ENCODE peak calls at places on chromosomes 5 and 9, in six cellular contexts. One of them, this sample, is unnamed. For H3F3A, the result is how much of the 10 kb centered on the place peaks cover.

GRCh38 chr5:122906768-122907167 is 61.4 kb downstream of the SNX24 start:
- DNase-seq in GM23338: no peak
- DNase-seq in GM23248: peak
- DNase-seq in MM.1S: no peak
- DNase-seq in neural progenitor cell: no peak
- DNase-seq in PC-9: no peak
- DNase-seq in this sample: no peak

GRCh38 chr5:151162794-151163193 is 5.2 kb upstream of the ANXA6 start:
- DNase-seq in MM.1S: no peak
- DNase-seq in GM23338: no peak
- DNase-seq in GM23248: no peak
- DNase-seq in neural progenitor cell: no peak
- DNase-seq in PC-9: no peak
- DNase-seq in this sample: no peak

GRCh38 chr5:39240750-39241149 is 21.4 kb upstream of the FYB1 start:
- DNase-seq in neural progenitor cell: no peak
- DNase-seq in GM23248: no peak
- DNase-seq in MM.1S: no peak
- DNase-seq in PC-9: no peak
- DNase-seq in GM23338: no peak
- DNase-seq in this sample: no peak

GRCh38 chr5:77971965-77972544 is 195.9 kb upstream of the TBCA start:
- DNase-seq in MM.1S: no peak
- DNase-seq in neural progenitor cell: peak
- DNase-seq in PC-9: no peak
- DNase-seq in GM23338: no peak
- DNase-seq in GM23248: no peak
- DNase-seq in this sample: no peak

GRCh38 chr9:69946800-69947437 is 96.7 kb upstream of the MAMDC2 start:
- DNase-seq in neural progenitor cell: no peak
- DNase-seq in GM23338: no peak
- DNase-seq in MM.1S: no peak
- DNase-seq in GM23248: peak
- DNase-seq in PC-9: peak
- DNase-seq in this sample: peak

GRCh38 chr5:107254902-107255234 is 415.9 kb downstream of the EFNA5 start:
- DNase-seq in GM23338: no peak
- DNase-seq in GM23248: no peak
- DNase-seq in PC-9: no peak
- DNase-seq in MM.1S: no peak
- DNase-seq in neural progenitor cell: no peak
- DNase-seq in this sample: no peak

GRCh38 chr9:132506907-132507669 is 75.3 kb upstream of the BARHL1 start:
- DNase-seq in GM23338: no peak
- DNase-seq in PC-9: no peak
- DNase-seq in GM23248: no peak
- DNase-seq in neural progenitor cell: no peak
- DNase-seq in MM.1S: no peak
- DNase-seq in this sample: peak

GRCh38 chr9:116628706-116629105 is 58.4 kb upstream of the TRIM32 start:
- DNase-seq in MM.1S: no peak
- DNase-seq in GM23248: no peak
- DNase-seq in GM23338: no peak
- DNase-seq in neural progenitor cell: no peak
- DNase-seq in PC-9: no peak
- DNase-seq in this sample: no peak

DNA sequence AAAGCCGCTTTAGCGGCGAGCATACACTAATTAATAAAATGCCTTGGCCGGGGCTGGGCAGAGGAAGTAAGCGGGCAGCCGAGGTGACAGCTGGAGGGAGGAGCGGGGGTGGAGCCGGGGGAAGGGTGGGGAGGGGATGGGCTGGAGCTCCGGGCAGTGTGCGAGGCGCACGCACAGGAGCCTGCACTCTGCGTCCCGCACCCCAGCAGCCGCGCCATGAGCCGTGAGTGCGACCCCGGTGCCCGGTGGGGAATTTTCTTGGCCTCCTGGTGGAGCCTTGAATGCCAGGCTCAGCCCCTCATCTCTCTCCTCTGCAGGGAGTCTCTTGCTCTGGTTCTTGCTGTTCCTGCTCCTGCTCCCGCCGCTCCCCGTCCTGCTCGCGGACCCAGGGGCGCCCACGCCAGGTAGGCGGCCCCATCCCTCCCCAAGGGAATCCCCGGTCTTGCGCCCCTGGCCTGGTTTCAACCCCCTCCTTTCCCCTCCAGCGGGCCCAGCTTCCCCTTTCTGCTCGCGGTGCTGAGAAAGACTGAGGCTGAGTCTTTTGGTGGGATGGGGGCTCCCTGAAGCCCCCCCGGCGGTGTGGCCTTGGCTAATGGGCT is at the start of gene PTGS1:
- DNase-seq in MM.1S: peak
- DNase-seq in PC-9: no peak
- DNase-seq in GM23338: peak
- DNase-seq in GM23248: peak
- DNase-seq in neural progenitor cell: peak
- DNase-seq in this sample: no peak
- H3K4me3 ChIP-seq in MM.1S: peak
- H3K4me3 ChIP-seq in PC-9: no peak
- H3K4me3 ChIP-seq in GM23338: peak
- H3K4me3 ChIP-seq in GM23248: peak
- H3K4me3 ChIP-seq in neural progenitor cell: peak
- H3K4me3 ChIP-seq in this sample: peak

GRCh38 chr5:72817076-72817476 is 615 bp downstream of the TNPO1 start:
- DNase-seq in GM23338: peak
- DNase-seq in MM.1S: peak
- DNase-seq in neural progenitor cell: no peak
- DNase-seq in GM23248: peak
- DNase-seq in PC-9: no peak
- DNase-seq in this sample: peak
- TF ChIP-seq EZH2 in GM23338: no peak
- TF ChIP-seq EZH2 in MM.1S: no peak
- TF ChIP-seq EZH2 in neural progenitor cell: no peak
- TF ChIP-seq EZH2 in GM23248: no peak
- TF ChIP-seq EZH2 in PC-9: no peak
- TF ChIP-seq EZH2 in this sample: no peak

GRCh38 chr9:33044162-33044673 is 19.1 kb downstream of the DNAJA1 start:
- DNase-seq in MM.1S: no peak
- DNase-seq in neural progenitor cell: peak
- DNase-seq in GM23248: peak
- DNase-seq in GM23338: peak
- DNase-seq in PC-9: peak
- DNase-seq in this sample: peak
- H3F3A ChIP-seq in MM.1S: under half
- H3F3A ChIP-seq in neural progenitor cell: half or more
- H3F3A ChIP-seq in GM23248: half or more
- H3F3A ChIP-seq in GM23338: under half
- H3F3A ChIP-seq in PC-9: under half
- H3F3A ChIP-seq in this sample: under half

GRCh38 chr5:94184870-94185269 is 433.5 kb downstream of the KIAA0825 start:
- DNase-seq in MM.1S: no peak
- DNase-seq in GM23338: peak
- DNase-seq in PC-9: no peak
- DNase-seq in GM23248: no peak
- DNase-seq in neural progenitor cell: peak
- DNase-seq in this sample: no peak

GRCh38 chr5:94180761-94181160 is 437.6 kb downstream of the KIAA0825 start:
- DNase-seq in GM23248: no peak
- DNase-seq in neural progenitor cell: no peak
- DNase-seq in GM23338: no peak
- DNase-seq in MM.1S: no peak
- DNase-seq in PC-9: no peak
- DNase-seq in this sample: no peak

DNA sequence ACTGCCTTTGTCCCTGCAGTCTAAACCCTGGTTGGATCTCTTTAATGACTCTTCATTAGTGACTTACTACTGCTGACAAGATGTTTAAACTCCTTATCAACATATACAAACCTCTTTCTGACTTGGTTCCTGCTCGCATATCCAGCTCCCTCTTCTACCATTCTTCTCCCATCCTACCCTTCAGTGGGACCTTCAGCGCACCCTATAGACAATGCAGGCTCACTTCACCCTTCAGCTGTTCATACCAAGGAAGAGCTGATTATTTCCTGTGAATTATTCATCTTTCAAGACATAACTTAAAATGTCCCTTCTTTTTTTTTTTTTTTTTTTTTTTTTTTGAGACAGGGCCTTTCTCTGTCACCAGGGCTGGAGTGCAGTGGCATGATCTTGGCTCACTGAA is 436.5 kb downstream of the KIAA0825 start:
- DNase-seq in PC-9: no peak
- DNase-seq in MM.1S: no peak
- DNase-seq in GM23338: peak
- DNase-seq in GM23248: peak
- DNase-seq in neural progenitor cell: peak
- DNase-seq in this sample: no peak
- H3K4me3 ChIP-seq in PC-9: no peak
- H3K4me3 ChIP-seq in MM.1S: no peak
- H3K4me3 ChIP-seq in GM23338: no peak
- H3K4me3 ChIP-seq in GM23248: no peak
- H3K4me3 ChIP-seq in neural progenitor cell: no peak
- H3K4me3 ChIP-seq in this sample: no peak

This sample was measured in PC-3.